ENCODE peak calls at places on chromosomes 12 and 14, in nine cellular contexts. P is WERI-Rb-1; F is tibial artery; H is H9; N is GM10248; L is type B pancreatic cell; W is CD4-positive, alpha-beta T cell; S is WTC11; V is AG04450. C is an unnamed sample.

GRCh38 chr12:63040526-63041220 is 105.7 kb upstream of the PPM1H start:
- DNase-seq in P (no peak), F (no peak), H (no peak), N (no peak), L (no peak), W (no peak), S (no peak), V (no peak), C (no peak)

GRCh38 chr12:3988519-3989217 is 115.5 kb upstream of the PARP11 start:
- DNase-seq in P (no peak), F (no peak), H (no peak), N (peak), L (no peak), W (no peak), S (no peak), V (no peak), C (no peak)

GRCh38 chr12:60269611-60270269 is 673.9 kb downstream of the SLC16A7 start:
- DNase-seq in P (no peak), F (no peak), H (no peak), N (no peak), L (no peak), W (no peak), S (no peak), V (no peak), C (no peak)

GRCh38 chr14:22598099-22598895 is at the start of gene ABHD4:
- DNase-seq in P (peak), F (peak), H (peak), N (peak), L (peak), W (peak), S (peak), V (no peak), C (peak)

GRCh38 chr12:121582583-121583333 is 1.9 kb upstream of the KDM2B start:
- DNase-seq in P (no peak), F (no peak), H (peak), N (no peak), L (no peak), W (no peak), S (peak), V (no peak), C (no peak)

GRCh38 chr12:3102721-3103410 is 25.7 kb downstream of the TSPAN9 start:
- DNase-seq in P (no peak), F (no peak), H (no peak), N (no peak), L (no peak), W (no peak), S (no peak), V (no peak), C (no peak)

GRCh38 chr14:52220924-52221802 is 46.3 kb upstream of the PTGDR start:
- DNase-seq in P (no peak), F (no peak), H (no peak), N (peak), L (no peak), W (no peak), S (no peak), V (no peak), C (no peak)

GRCh38 chr12:97568336-97569180 is 106.0 kb downstream of the RMST start:
- DNase-seq in P (no peak), F (no peak), H (no peak), N (no peak), L (no peak), W (no peak), S (no peak), V (no peak), C (no peak)

GRCh38 chr14:72962829-72963312 is 36.6 kb downstream of the DCAF4 start:
- DNase-seq in P (no peak), F (no peak), H (peak), N (no peak), L (no peak), W (no peak), S (peak), V (peak), C (peak)

GRCh38 chr12:46483572-46484395 is 111.2 kb upstream of the SLC38A2 start:
- DNase-seq in P (no peak), F (no peak), H (no peak), N (no peak), L (no peak), W (no peak), S (no peak), V (no peak), C (no peak)

GRCh38 chr14:29906256-29906885 is 21.3 kb downstream of the PRKD1 start:
- DNase-seq in P (no peak), F (no peak), H (no peak), N (no peak), L (no peak), W (no peak), S (no peak), V (peak), C (no peak)

GRCh38 chr14:105904379-105904778 is 378.0 kb downstream of the TMEM121 start:
- DNase-seq in P (no peak), F (no peak), H (no peak), N (no peak), L (no peak), W (no peak), S (no peak), V (no peak), C (no peak)

GRCh38 chr14:73188501-73188903 is 48.8 kb upstream of the PAPLN start:
- DNase-seq in P (no peak), F (no peak), H (no peak), N (no peak), L (no peak), W (no peak), S (no peak), V (peak), C (peak)

GRCh38 chr12:64672925-64673409 is 62.7 kb downstream of the RASSF3 start:
- DNase-seq in P (no peak), F (no peak), H (no peak), N (no peak), L (no peak), W (no peak), S (no peak), V (no peak), C (no peak)

GRCh38 chr12:128827724-128828123 is 4.0 kb upstream of the SLC15A4 start:
- DNase-seq in P (no peak), F (no peak), H (no peak), N (no peak), L (no peak), W (no peak), S (no peak), V (no peak), C (no peak)

GRCh38 chr14:73610692-73611091 is 1.6 kb upstream of the ACOT6 start:
- DNase-seq in P (no peak), F (no peak), H (no peak), N (no peak), L (no peak), W (no peak), S (peak), V (no peak), C (no peak)

GRCh38 chr12:118148287-118148686 is 12.4 kb downstream of the PEBP1 start:
- DNase-seq in P (no peak), F (no peak), H (no peak), N (no peak), L (no peak), W (no peak), S (no peak), V (no peak), C (no peak)

GRCh38 chr12:13900718-13901117 is 80.7 kb downstream of the GRIN2B start:
- DNase-seq in P (no peak), F (no peak), H (no peak), N (no peak), L (no peak), W (no peak), S (no peak), V (no peak), C (no peak)

GRCh38 chr12:75704664-75705063 is 193.3 kb upstream of the KRR1 start:
- DNase-seq in P (no peak), F (no peak), H (no peak), N (no peak), L (no peak), W (no peak), S (no peak), V (no peak), C (no peak)

GRCh38 chr14:90698379-90698869 is 117.8 kb downstream of the TTC7B start:
- DNase-seq in P (peak), F (peak), H (no peak), N (no peak), L (no peak), W (no peak), S (no peak), V (no peak), C (no peak)

GRCh38 chr12:49543221-49543913 is 4.5 kb downstream of the KCNH3 start:
- DNase-seq in P (no peak), F (peak), H (no peak), N (no peak), L (no peak), W (no peak), S (no peak), V (no peak), C (no peak)

GRCh38 chr12:4440187-4440941 is 5.3 kb downstream of the FGF6 start:
- DNase-seq in P (no peak), F (no peak), H (peak), N (no peak), L (no peak), W (no peak), S (no peak), V (no peak), C (no peak)

GRCh38 chr12:13094349-13094748 is 9.1 kb downstream of the GSG1 start:
- DNase-seq in P (peak), F (no peak), H (no peak), N (peak), L (no peak), W (no peak), S (no peak), V (no peak), C (no peak)

GRCh38 chr14:55373784-55374725 is 37.6 kb downstream of the ATG14 start:
- DNase-seq in P (no peak), F (no peak), H (no peak), N (peak), L (no peak), W (no peak), S (no peak), V (no peak), C (no peak)

GRCh38 chr12:95608252-95609033 is 57.2 kb upstream of the USP44 start:
- DNase-seq in P (no peak), F (peak), H (peak), N (no peak), L (no peak), W (no peak), S (peak), V (no peak), C (no peak)

GRCh38 chr12:29709056-29709455 is 74.7 kb downstream of the TMTC1 start:
- DNase-seq in P (no peak), F (no peak), H (no peak), N (no peak), L (no peak), W (no peak), S (no peak), V (no peak), C (no peak)

GRCh38 chr12:12403264-12404248 is 46.7 kb downstream of the BORCS5 start:
- DNase-seq in P (no peak), F (no peak), H (no peak), N (no peak), L (no peak), W (no peak), S (no peak), V (no peak), C (no peak)

GRCh38 chr12:108570743-108571603 is 8.6 kb downstream of the ISCU start:
- DNase-seq in P (no peak), F (peak), H (no peak), N (no peak), L (peak), W (no peak), S (no peak), V (no peak), C (peak)

GRCh38 chr12:70933133-70933532 is 12.6 kb upstream of the PTPRR start:
- DNase-seq in P (no peak), F (no peak), H (no peak), N (no peak), L (no peak), W (no peak), S (no peak), V (no peak), C (no peak)
- TF ChIP-seq CTCF in P (no peak), F (no peak), H (no peak), N (no peak), L (no peak), W (no peak), S (no peak), V (no peak), C (no peak)

GRCh38 chr14:74945852-74946658 is 9.3 kb downstream of the PGF start:
- DNase-seq in P (peak), F (peak), H (peak), N (peak), L (peak), W (peak), S (peak), V (no peak), C (no peak)

GRCh38 chr14:74942608-74943007 is 12.8 kb downstream of the PGF start:
- DNase-seq in P (no peak), F (peak), H (no peak), N (peak), L (no peak), W (no peak), S (no peak), V (no peak), C (no peak)

GRCh38 chr14:74946659-74947281 is 8.6 kb downstream of the PGF start:
- DNase-seq in P (no peak), F (peak), H (no peak), N (no peak), L (no peak), W (no peak), S (no peak), V (no peak), C (no peak)

GRCh38 chr14:74947353-74948227 is 7.8 kb downstream of the PGF start:
- DNase-seq in P (no peak), F (no peak), H (no peak), N (no peak), L (no peak), W (no peak), S (no peak), V (no peak), C (no peak)

DNA sequence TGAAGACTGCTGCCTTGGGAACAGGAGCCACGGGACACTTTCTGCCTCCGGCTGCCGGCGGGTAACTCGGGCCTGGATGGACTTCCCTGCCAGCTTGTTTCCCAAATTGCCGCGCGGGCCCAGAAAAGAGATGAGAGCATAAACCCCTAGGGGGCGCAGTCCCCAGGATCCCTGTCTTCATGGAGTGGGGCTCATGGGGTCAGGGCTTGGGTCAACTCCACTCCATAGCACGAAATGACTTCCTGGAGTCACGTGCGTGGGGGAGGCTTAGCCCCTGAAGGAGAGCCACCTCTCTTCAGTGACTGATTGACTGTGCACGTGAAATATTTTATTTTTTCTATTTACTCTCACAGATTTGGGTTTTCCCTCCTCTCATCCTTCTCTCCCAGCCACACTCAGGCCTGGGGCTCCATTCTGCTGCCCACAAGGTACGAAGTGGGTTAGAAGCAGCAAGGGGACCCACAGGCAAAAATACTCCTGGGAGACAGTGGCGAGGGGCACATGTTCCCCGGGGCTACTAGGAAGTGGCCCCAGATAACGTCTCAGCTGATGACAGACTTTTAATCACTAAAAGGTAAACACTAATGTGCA is 10.0 kb downstream of the PGF start:
- DNase-seq in P (peak), F (no peak), H (peak), N (no peak), L (no peak), W (no peak), S (peak), V (no peak), C (no peak)
- TF ChIP-seq CTCF in P (peak), F (peak), H (peak), N (peak), L (peak), W (peak), S (peak), V (peak), C (peak)

DNA sequence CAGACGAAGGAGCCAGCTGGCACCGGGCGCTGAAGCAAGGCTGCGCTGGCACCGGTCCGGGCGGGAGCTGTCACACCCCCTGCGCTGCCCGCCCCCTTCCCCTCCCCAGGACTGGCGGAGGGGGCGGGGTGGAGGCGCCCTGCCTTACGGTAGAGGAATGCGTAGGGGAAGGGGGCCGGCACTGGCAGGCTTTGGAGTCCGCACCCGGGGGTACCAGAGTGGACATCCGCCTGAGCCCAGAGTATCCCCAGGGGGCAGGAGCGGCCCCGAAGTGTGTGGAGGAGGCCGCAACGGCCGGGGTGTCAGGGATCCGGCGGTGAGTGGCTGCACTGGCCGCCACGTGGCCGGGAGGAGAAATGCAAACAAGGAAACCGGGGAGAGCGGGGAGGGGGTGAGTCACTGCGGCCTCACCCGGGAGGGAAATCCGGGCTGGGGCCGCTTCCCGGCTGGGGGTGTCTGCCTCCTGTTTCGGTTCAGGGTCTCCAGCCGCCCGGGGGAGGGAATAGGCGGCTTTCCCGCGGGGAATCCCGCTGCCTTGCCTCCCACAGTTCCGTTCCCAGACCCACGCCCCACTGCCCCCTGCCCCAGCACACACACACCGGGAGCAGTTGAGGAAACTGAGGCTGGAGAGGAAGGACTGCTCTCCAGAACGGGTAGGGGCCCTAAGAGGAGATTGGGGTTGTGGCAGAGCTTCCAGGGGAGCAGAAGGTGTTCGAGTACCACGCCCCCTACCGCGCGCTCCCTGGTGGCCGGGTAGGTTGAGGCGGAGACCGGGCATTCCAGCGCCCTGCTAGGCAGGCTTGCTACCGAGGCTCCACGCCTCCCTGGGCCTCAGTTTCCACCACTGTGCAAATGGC is at the start of gene RAPGEF3:
- DNase-seq in P (peak), F (peak), H (peak), N (peak), L (no peak), W (peak), S (peak), V (no peak), C (no peak)
- TF ChIP-seq CTCF in P (peak), F (peak), H (peak), N (peak), L (peak), W (peak), S (no peak), V (peak), C (peak)

DNA sequence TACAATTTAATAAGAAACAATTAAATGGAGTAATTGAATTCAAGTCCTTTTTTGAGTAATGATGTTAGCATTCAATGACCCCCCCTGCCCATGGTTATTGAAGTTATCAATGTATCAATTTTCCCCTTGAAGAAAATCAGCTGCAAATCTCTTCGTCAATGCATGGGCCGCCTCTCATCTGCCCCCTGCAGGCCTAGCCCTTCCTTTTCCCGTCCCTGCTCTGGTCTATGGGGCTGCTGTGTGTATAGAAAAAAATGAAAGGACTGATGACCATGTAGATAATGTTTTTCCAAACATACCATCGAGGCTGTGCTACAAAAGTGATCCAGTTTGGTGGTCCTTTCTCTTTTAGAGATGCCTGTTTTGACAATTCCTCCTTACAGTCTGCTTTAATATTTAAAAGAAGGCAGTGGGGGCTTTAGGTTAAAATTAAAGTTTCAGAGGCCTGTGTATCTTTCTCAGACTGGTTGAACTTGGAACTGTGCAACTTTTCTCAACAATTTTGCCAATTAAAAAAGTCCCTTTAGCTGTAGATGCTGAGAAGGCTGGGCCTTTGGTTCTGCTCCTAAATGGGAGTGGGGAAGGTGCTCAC is 98.4 kb downstream of the APAF1 start:
- DNase-seq in P (peak), F (no peak), H (peak), N (peak), L (no peak), W (peak), S (peak), V (no peak), C (no peak)
- TF ChIP-seq CTCF in P (peak), F (peak), H (peak), N (peak), L (peak), W (no peak), S (peak), V (no peak), C (peak)